ENCODE peak calls at places on chromosomes 5 and 9, in eight cellular contexts. U is CD4-positive, alpha-beta T cell; Y is pancreas; G is right lobe of liver; B is H9; F is GM23338; T is body of pancreas; J is upper lobe of right lung. E is an unnamed sample. For H3K27me3, the result is how much of the 10 kb centered on the place peaks cover.

GRCh38 chr5:144335561-144335960 is 164.9 kb downstream of the KCTD16 start:
- DNase-seq in U (no peak), Y (peak), G (no peak), B (no peak), F (no peak), T (peak), J (no peak), E (no peak)

GRCh38 chr5:172862165-172862801 is 28.2 kb downstream of the ERGIC1 start:
- DNase-seq in U (no peak), Y (no peak), G (no peak), B (no peak), F (no peak), T (no peak), J (no peak), E (no peak)

GRCh38 chr5:99355881-99356280 is 427.1 kb upstream of the CHD1 start:
- DNase-seq in U (no peak), Y (no peak), G (no peak), B (no peak), F (no peak), T (no peak), J (no peak), E (no peak)

GRCh38 chr9:86328153-86328552 is 26.1 kb downstream of the TUT7 start:
- DNase-seq in U (no peak), Y (no peak), G (no peak), B (peak), F (peak), T (no peak), J (no peak), E (no peak)

GRCh38 chr5:14669975-14670374 is 5.5 kb downstream of the OTULIN start:
- DNase-seq in U (no peak), Y (no peak), G (no peak), B (no peak), F (no peak), T (no peak), J (no peak), E (no peak)

GRCh38 chr9:1875921-1876448 is 139.2 kb upstream of the SMARCA2 start:
- DNase-seq in U (no peak), Y (no peak), G (no peak), B (no peak), F (no peak), T (no peak), J (no peak), E (no peak)

GRCh38 chr5:168908207-168908606 is 329.0 kb upstream of the PANK3 start:
- DNase-seq in U (no peak), Y (no peak), G (no peak), B (no peak), F (no peak), T (no peak), J (no peak), E (no peak)

GRCh38 chr9:124013263-124014211 is 2.0 kb downstream of the LHX2 start:
- DNase-seq in U (no peak), Y (no peak), G (no peak), B (peak), F (peak), T (no peak), J (no peak), E (no peak)

GRCh38 chr5:78649816-78650561 is 1.4 kb upstream of the LHFPL2 start:
- DNase-seq in U (no peak), Y (no peak), G (no peak), B (peak), F (peak), T (no peak), J (no peak), E (no peak)

GRCh38 chr5:53480474-53481353 is at the start of gene FST:
- DNase-seq in U (no peak), Y (no peak), G (peak), B (peak), F (peak), T (no peak), J (peak), E (no peak)

GRCh38 chr5:1638658-1639400 is 115.1 kb upstream of the LPCAT1 start:
- DNase-seq in U (no peak), Y (no peak), G (no peak), B (no peak), F (no peak), T (no peak), J (peak), E (peak)

GRCh38 chr5:125394661-125395280 is 648.3 kb upstream of the ZNF608 start:
- DNase-seq in U (no peak), Y (no peak), G (no peak), B (no peak), F (no peak), T (no peak), J (no peak), E (no peak)

GRCh38 chr5:176647870-176648466 is 684 bp downstream of the TSPAN17 start:
- DNase-seq in U (peak), Y (peak), G (peak), B (no peak), F (peak), T (peak), J (peak), E (peak)

GRCh38 chr5:72790188-72790587 is 26.3 kb upstream of the TNPO1 start:
- DNase-seq in U (no peak), Y (no peak), G (no peak), B (no peak), F (no peak), T (no peak), J (no peak), E (no peak)

GRCh38 chr5:135264451-135265445 is 134.3 kb downstream of the MACROH2A1 start:
- DNase-seq in U (no peak), Y (no peak), G (no peak), B (no peak), F (no peak), T (no peak), J (no peak), E (peak)

GRCh38 chr5:132807163-132807838 is 5.8 kb upstream of the SOWAHA start:
- DNase-seq in U (no peak), Y (peak), G (peak), B (peak), F (peak), T (peak), J (no peak), E (no peak)

GRCh38 chr9:135622415-135623020 is 16.8 kb downstream of the GLT6D1 start:
- DNase-seq in U (no peak), Y (no peak), G (no peak), B (no peak), F (no peak), T (no peak), J (no peak), E (no peak)

GRCh38 chr9:116899337-116900006 is 212.4 kb downstream of the TRIM32 start:
- DNase-seq in U (no peak), Y (no peak), G (no peak), B (no peak), F (peak), T (no peak), J (no peak), E (no peak)

GRCh38 chr9:112921549-112921948 is 30.9 kb upstream of the SLC46A2 start:
- DNase-seq in U (no peak), Y (no peak), G (no peak), B (peak), F (peak), T (no peak), J (no peak), E (no peak)

GRCh38 chr9:124164800-124165199 is 92.9 kb upstream of the NEK6 start:
- DNase-seq in U (no peak), Y (no peak), G (no peak), B (no peak), F (no peak), T (peak), J (no peak), E (no peak)

GRCh38 chr9:127569819-127570401 is 42.2 kb upstream of the STXBP1 start:
- DNase-seq in U (no peak), Y (no peak), G (no peak), B (no peak), F (no peak), T (no peak), J (no peak), E (no peak)

GRCh38 chr5:117473075-117473595 is 898.5 kb upstream of the SEMA6A start:
- DNase-seq in U (no peak), Y (no peak), G (no peak), B (no peak), F (no peak), T (no peak), J (no peak), E (no peak)

GRCh38 chr5:66354407-66354806 is 210.3 kb downstream of the SREK1 start:
- DNase-seq in U (no peak), Y (no peak), G (no peak), B (no peak), F (no peak), T (no peak), J (no peak), E (no peak)

DNA sequence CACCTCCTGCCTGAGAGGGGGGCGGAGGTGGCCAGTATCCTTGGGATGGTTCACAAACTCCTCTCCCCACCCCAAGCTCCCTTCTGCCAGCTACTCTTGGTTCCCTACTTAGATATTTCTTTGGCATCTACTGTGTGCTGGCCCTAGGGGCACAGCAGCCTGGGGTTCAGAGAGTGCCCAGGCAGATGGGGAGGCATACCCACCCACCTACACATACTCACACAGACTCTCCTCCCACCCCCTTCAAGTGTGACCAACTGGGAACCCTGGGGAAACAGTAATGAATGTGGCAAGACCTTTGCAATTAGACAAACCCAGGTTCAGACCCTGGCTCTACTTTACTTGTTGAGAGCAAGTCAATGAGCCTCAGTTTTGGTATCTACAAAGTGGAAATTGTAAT is 44.4 kb upstream of the PSD2 start:
- DNase-seq in U (no peak), Y (no peak), G (no peak), B (no peak), F (no peak), T (no peak), J (no peak), E (no peak)
- H3K27me3 ChIP-seq in U (under half), Y (under half), G (under half), B (under half), F (half or more), T (under half), J (half or more), E (half or more)

DNA sequence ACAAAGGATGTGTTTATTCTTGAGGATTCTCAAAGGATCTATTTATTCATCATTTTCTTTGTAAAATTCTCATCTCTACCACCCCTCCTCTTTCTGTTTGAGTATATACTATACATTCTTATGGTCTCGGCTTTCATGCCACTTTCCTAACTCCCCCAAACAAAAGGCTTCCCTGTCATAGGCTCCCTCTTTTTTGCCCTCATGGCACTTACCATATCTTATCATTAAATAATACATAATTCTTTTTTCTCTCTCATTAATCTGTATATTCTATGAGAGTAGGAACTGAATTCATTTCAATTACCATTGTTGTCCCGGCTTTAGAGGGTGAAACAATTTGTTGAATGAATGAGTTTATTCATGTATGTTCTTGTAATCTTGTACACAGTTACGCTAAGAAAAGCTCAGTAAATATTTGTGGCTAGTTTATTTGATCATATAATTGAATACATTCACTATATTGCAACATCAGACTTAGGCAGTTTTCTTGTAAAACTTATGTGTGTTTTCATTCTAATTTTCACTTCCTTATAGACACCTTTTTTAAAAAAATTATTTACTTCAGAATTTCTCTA is 254.6 kb downstream of the EDIL3 start:
- DNase-seq in U (no peak), Y (no peak), G (no peak), B (no peak), F (no peak), T (no peak), J (no peak), E (no peak)
- TF ChIP-seq CTCF in U (no peak), Y (no peak), G (no peak), B (no peak), F (no peak), T (no peak), J (no peak), E (no peak)

DNA sequence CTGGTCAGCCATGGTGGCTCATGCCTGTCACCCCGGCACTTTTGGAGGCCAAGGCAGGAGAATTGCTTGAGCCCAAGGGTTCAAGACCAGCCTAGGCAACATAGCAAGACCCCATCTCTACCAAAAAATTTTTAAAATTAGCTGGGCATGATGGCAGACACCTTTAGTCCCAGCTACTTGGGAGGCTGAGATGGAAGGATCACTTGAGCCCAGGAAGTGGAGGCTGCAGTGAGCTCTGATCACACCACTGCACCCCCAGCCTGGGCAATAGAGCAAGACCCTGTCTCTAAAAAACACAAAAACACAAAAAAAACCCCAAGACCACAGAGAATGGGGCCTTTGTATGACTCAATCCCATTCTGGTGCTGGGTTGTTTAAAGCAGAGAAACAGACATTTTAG is 44.0 kb downstream of the MED27 start:
- DNase-seq in U (no peak), Y (no peak), G (no peak), B (no peak), F (no peak), T (no peak), J (no peak), E (no peak)
- H3K27me3 ChIP-seq in U (under half), Y (under half), G (under half), B (under half), F (under half), T (under half), J (under half), E (under half)

DNA sequence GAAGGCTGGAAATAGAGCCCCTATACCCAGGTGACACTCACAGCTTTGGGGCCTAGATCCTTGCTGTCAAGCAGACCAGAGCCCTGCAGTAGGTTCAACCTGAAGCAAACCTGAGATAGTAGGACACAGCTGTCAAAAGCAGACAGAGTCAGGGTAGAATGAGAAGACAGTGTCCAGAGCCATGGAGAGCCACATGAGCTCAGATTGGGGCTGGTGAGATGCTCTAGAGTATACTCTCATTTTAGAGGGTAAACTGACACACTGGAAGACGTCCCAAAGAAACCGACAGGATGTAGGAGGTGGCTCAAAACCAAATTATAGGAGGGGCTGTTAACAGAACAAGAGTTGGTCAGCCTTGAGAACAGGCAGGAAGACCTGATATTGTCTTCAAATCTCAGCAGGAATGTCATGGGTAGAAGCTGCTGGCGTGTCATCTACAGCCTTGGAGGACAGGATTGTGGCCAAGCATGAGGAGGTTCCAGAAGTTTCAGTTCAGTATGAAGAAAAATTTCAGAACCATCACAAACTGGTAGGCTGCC is 11.5 kb downstream of the CCDC69 start:
- DNase-seq in U (no peak), Y (no peak), G (no peak), B (no peak), F (no peak), T (no peak), J (no peak), E (no peak)
- TF ChIP-seq CTCF in U (no peak), Y (no peak), G (no peak), B (no peak), F (no peak), T (no peak), J (no peak), E (no peak)

DNA sequence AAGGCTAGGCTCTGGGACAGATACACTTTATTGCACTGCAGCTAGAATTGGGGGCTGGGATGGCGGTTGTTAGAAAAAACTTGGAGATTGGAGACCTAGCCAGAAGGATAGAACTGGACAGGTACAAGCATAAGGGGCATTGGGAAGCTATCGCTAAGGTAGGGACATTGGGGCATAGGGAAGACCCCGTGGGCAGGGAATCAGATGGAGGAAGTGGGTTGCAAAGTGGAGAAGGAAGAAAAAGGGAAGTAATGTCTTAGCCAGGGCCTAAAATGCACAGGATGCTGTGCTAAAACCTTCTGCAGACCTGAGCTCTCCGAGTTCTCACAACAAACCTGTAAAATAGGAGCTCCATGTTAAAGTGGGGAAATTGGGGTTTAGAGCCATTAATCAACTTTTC is 178.2 kb downstream of the ZDHHC21 start:
- DNase-seq in U (no peak), Y (no peak), G (no peak), B (no peak), F (no peak), T (no peak), J (no peak), E (no peak)
- H3K27me3 ChIP-seq in U (under half), Y (under half), G (under half), B (under half), F (under half), T (under half), J (under half), E (under half)

GRCh38 chr9:87667164-87667738 is 58.7 kb upstream of the CTSL start:
- DNase-seq in U (no peak), Y (no peak), G (no peak), B (peak), F (peak), T (no peak), J (no peak), E (no peak)
- TF ChIP-seq CTCF in U (no peak), Y (no peak), G (peak), B (peak), F (peak), T (no peak), J (peak), E (peak)

E was measured in left lung.